ENCODE peak calls at places on chromosomes 13 and 19, in six cellular contexts. One of them, this sample, is unnamed.

GRCh38 chr13:24280722-24281121 is 28.7 kb upstream of the C1QTNF9 start:
- DNase-seq in glutamatergic neuron: no peak
- DNase-seq in stimulated activated CD4-positive, alpha-beta T cell treated with anti-CD3 and anti-CD28 coated beads, Interleukin-1b, Interleukin-23, amount 100 ng/mL, for 1 hour: no peak
- DNase-seq in NB4: peak; percentile 24
- DNase-seq in RCC 7860: no peak
- DNase-seq in kidney glomerular epithelial cell: no peak
- DNase-seq in this sample: no peak

GRCh38 chr13:46124531-46124966 is 19.7 kb upstream of the CPB2 start:
- DNase-seq in glutamatergic neuron: no peak
- DNase-seq in stimulated activated CD4-positive, alpha-beta T cell treated with anti-CD3 and anti-CD28 coated beads, Interleukin-1b, Interleukin-23, amount 100 ng/mL, for 1 hour: no peak
- DNase-seq in NB4: peak; percentile 85
- DNase-seq in RCC 7860: no peak
- DNase-seq in kidney glomerular epithelial cell: no peak
- DNase-seq in this sample: no peak

GRCh38 chr19:48292798-48293197 is 22.9 kb downstream of the ZNF114 start:
- DNase-seq in glutamatergic neuron: no peak
- DNase-seq in stimulated activated CD4-positive, alpha-beta T cell treated with anti-CD3 and anti-CD28 coated beads, Interleukin-1b, Interleukin-23, amount 100 ng/mL, for 1 hour: no peak
- DNase-seq in NB4: peak; percentile 47
- DNase-seq in RCC 7860: peak; percentile 64
- DNase-seq in kidney glomerular epithelial cell: peak; percentile 9
- DNase-seq in this sample: peak; percentile 53

GRCh38 chr19:30722236-30722635 is 350.1 kb downstream of the ZNF536 start:
- DNase-seq in glutamatergic neuron: no peak
- DNase-seq in stimulated activated CD4-positive, alpha-beta T cell treated with anti-CD3 and anti-CD28 coated beads, Interleukin-1b, Interleukin-23, amount 100 ng/mL, for 1 hour: no peak
- DNase-seq in NB4: no peak
- DNase-seq in RCC 7860: no peak
- DNase-seq in kidney glomerular epithelial cell: no peak
- DNase-seq in this sample: no peak

GRCh38 chr19:28426902-28427232 is 786.1 kb downstream of the UQCRFS1 start:
- DNase-seq in glutamatergic neuron: no peak
- DNase-seq in stimulated activated CD4-positive, alpha-beta T cell treated with anti-CD3 and anti-CD28 coated beads, Interleukin-1b, Interleukin-23, amount 100 ng/mL, for 1 hour: no peak
- DNase-seq in NB4: no peak
- DNase-seq in RCC 7860: peak; percentile 65
- DNase-seq in kidney glomerular epithelial cell: peak; percentile 82
- DNase-seq in this sample: no peak

GRCh38 chr13:83340170-83340569 is 542.1 kb downstream of the SLITRK1 start:
- DNase-seq in glutamatergic neuron: no peak
- DNase-seq in stimulated activated CD4-positive, alpha-beta T cell treated with anti-CD3 and anti-CD28 coated beads, Interleukin-1b, Interleukin-23, amount 100 ng/mL, for 1 hour: no peak
- DNase-seq in NB4: peak; percentile 4
- DNase-seq in RCC 7860: no peak
- DNase-seq in kidney glomerular epithelial cell: no peak
- DNase-seq in this sample: no peak

GRCh38 chr13:106472621-106473020 is 62.8 kb downstream of the EFNB2 start:
- DNase-seq in glutamatergic neuron: no peak
- DNase-seq in stimulated activated CD4-positive, alpha-beta T cell treated with anti-CD3 and anti-CD28 coated beads, Interleukin-1b, Interleukin-23, amount 100 ng/mL, for 1 hour: no peak
- DNase-seq in NB4: no peak
- DNase-seq in RCC 7860: peak; percentile 7
- DNase-seq in kidney glomerular epithelial cell: no peak
- DNase-seq in this sample: no peak

GRCh38 chr13:40371531-40372125 is 294.8 kb downstream of the FOXO1 start:
- DNase-seq in glutamatergic neuron: no peak
- DNase-seq in stimulated activated CD4-positive, alpha-beta T cell treated with anti-CD3 and anti-CD28 coated beads, Interleukin-1b, Interleukin-23, amount 100 ng/mL, for 1 hour: no peak
- DNase-seq in NB4: no peak
- DNase-seq in RCC 7860: no peak
- DNase-seq in kidney glomerular epithelial cell: no peak
- DNase-seq in this sample: no peak

GRCh38 chr13:97076898-97077297 is 82.6 kb upstream of the OXGR1 start:
- DNase-seq in glutamatergic neuron: no peak
- DNase-seq in stimulated activated CD4-positive, alpha-beta T cell treated with anti-CD3 and anti-CD28 coated beads, Interleukin-1b, Interleukin-23, amount 100 ng/mL, for 1 hour: no peak
- DNase-seq in NB4: peak; percentile 85
- DNase-seq in RCC 7860: no peak
- DNase-seq in kidney glomerular epithelial cell: no peak
- DNase-seq in this sample: no peak

GRCh38 chr13:106276876-106277275 is 258.6 kb downstream of the EFNB2 start:
- DNase-seq in glutamatergic neuron: no peak
- DNase-seq in stimulated activated CD4-positive, alpha-beta T cell treated with anti-CD3 and anti-CD28 coated beads, Interleukin-1b, Interleukin-23, amount 100 ng/mL, for 1 hour: no peak
- DNase-seq in NB4: no peak
- DNase-seq in RCC 7860: no peak
- DNase-seq in kidney glomerular epithelial cell: no peak
- DNase-seq in this sample: no peak